ENCODE peak calls at places on chromosomes 7 and 10, in nine cellular contexts. T is HCT116, L is PC-3, Q is neural progenitor cell, R is hepatocyte, P is GM23248, F is GM23338, M is OCI-LY7, N is SK-N-SH. G is an unnamed sample.

GRCh38 chr7:21256310-21256877 is 171.5 kb upstream of the SP4 start:
- DNase-seq in T (peak; percentile 32), L (peak; percentile 66), Q (peak; percentile 39), R (peak; percentile 58), P (peak; percentile 65), F (peak; percentile 58), M (peak; percentile 45), N (peak; percentile 9), G (peak; percentile 64)

GRCh38 chr7:66641526-66641871 is 12.8 kb downstream of the KCTD7 start:
- DNase-seq in T (no peak), L (no peak), Q (no peak), R (no peak), P (no peak), F (no peak), M (no peak), N (no peak), G (no peak)

GRCh38 chr7:139034855-139035587 is 821 bp downstream of the ZC3HAV1L start:
- DNase-seq in T (no peak), L (peak; percentile 16), Q (peak; percentile 36), R (peak; percentile 49), P (peak; percentile 69), F (peak; percentile 61), M (no peak), N (peak; percentile 85), G (no peak)

GRCh38 chr7:38382627-38383026 is 109.2 kb upstream of the TARP start:
- DNase-seq in T (no peak), L (peak; percentile 5), Q (no peak), R (no peak), P (peak; percentile 92), F (no peak), M (no peak), N (no peak), G (no peak)

GRCh38 chr10:81546243-81546642 is 328.8 kb upstream of the NRG3 start:
- DNase-seq in T (no peak), L (no peak), Q (no peak), R (no peak), P (no peak), F (no peak), M (no peak), N (no peak), G (no peak)

GRCh38 chr7:155002411-155003214 is at the start of gene PAXIP1:
- DNase-seq in T (no peak), L (peak; percentile 41), Q (peak; percentile 92), R (peak; percentile 88), P (peak; percentile 64), F (peak; percentile 68), M (peak; percentile 76), N (peak; percentile 97), G (peak; percentile 77)

GRCh38 chr7:25564980-25565379 is 336.7 kb upstream of the NPVF start:
- DNase-seq in T (no peak), L (no peak), Q (no peak), R (no peak), P (peak; percentile 10), F (no peak), M (no peak), N (no peak), G (no peak)

GRCh38 chr7:122758501-122758900 is 55.8 kb upstream of the RNF148 start:
- DNase-seq in T (no peak), L (no peak), Q (peak; percentile 22), R (no peak), P (no peak), F (no peak), M (no peak), N (no peak), G (no peak)

GRCh38 chr10:95552680-95553342 is 8.4 kb downstream of the SORBS1 start:
- DNase-seq in T (no peak), L (peak; percentile 17), Q (peak; percentile 71), R (no peak), P (no peak), F (peak; percentile 72), M (no peak), N (no peak), G (no peak)

GRCh38 chr7:39507866-39508551 is 58.2 kb upstream of the YAE1 start:
- DNase-seq in T (no peak), L (no peak), Q (no peak), R (no peak), P (peak; percentile 15), F (no peak), M (no peak), N (no peak), G (no peak)

GRCh38 chr7:80900583-80901576 is 18.0 kb downstream of the SEMA3C start:
- DNase-seq in T (no peak), L (peak; percentile 65), Q (no peak), R (no peak), P (peak; percentile 86), F (no peak), M (no peak), N (no peak), G (no peak)

GRCh38 chr7:37718585-37718984 is 35.0 kb downstream of the GPR141 start:
- DNase-seq in T (no peak), L (no peak), Q (no peak), R (no peak), P (no peak), F (no peak), M (no peak), N (no peak), G (no peak)

GRCh38 chr10:44388641-44389040 is 3.7 kb upstream of the CXCL12 start:
- DNase-seq in T (no peak), L (no peak), Q (no peak), R (no peak), P (no peak), F (no peak), M (no peak), N (no peak), G (no peak)

DNA sequence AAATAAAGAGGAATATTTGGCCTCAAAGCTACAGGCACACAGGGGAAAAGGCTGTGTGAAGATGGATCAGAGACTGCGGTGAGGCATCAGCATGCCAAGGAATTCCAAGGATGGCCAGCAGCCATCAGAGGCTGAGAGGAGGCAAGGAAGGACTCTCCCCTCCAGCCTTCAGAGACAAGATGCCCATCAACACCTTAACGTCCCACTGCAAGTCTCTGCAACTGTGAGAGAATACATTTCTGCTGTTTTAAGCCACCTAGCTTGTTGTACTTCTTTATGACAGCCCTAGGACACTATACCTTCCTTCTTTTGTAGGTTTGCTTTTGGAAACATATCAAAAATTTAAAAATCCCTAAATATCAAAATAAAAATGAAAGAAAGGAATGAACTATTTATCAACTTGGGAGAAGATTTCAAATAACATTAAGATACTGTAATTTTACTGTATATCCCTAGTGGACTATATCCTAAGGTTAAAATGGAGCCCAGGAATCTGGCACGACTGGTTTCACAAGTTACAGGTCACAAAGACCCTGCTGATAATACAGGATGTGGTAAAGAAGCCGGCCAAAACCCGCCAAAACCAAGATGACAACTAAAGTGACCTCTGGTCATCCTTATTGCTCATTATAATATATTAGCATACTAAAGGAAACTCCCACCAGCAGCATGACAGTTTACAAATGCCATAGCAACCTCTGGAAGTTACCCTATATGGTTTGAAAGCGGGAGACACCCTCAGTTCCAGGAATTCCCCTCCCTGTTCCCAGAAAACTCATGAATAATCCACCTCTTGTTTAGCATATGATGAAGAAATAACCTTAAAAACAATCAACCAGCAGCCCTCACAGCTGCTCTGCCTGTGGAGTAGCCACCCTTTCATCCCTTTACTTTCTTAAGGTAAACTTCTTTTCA is 185.2 kb downstream of the AVL9 start:
- DNase-seq in T (no peak), L (peak; percentile 95), Q (no peak), R (peak; percentile 12), P (peak; percentile 29), F (peak; percentile 96), M (no peak), N (no peak), G (no peak)
- TF ChIP-seq EZH2phosphoT487 in T (no peak), L (no peak), Q (no peak), R (no peak), P (no peak), F (no peak), M (no peak), N (no peak), G (no peak)

DNA sequence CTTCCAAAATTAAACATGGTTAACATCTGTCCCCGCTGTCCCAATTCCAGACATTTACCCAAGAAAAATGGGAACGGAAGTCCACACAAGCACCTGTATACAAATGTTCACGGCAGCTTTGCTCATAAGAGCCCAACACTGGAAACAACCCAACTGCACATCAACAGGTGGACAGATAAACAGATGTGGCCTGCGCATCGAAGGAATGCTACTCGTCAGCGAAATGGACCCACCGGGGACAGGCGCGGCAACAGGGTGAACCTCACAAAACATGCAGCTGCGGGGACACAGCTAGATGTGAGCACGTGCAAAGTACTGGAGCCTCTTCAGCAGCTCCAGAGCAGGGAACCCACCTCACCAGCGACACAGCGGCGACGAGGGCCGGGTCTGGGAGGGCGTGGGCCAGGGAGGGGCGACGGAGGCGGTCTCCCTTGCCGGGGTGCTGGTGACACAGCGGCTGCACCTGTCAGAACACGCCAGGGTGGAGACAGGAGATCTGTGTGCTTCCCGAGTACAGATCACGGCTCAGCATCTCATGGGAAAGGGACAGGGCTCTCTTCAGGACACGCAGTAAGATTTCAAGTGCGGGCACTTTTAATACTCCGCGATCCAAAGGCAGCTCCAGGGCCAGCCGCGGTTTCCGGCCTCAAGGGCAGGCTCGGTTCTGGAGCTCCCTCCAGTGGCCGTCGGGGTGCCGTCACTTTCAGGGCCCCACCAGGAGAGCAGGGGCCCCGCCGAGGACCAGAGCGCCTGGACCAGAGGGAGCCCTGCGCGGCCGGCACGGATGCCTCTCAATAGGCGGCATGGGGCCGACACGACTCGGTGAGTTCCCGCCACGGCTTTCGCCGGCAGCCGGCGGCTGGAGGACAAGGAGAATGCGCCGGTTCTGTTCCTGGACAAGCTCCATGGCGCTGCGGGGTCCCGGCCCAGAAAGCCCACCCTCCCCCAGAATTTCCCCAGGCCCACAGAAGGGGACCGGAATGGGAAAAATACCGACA is 21.2 kb downstream of the GPR146 start:
- DNase-seq in T (no peak), L (peak; percentile 62), Q (peak; percentile 88), R (peak; percentile 89), P (peak; percentile 88), F (peak; percentile 94), M (peak; percentile 80), N (peak; percentile 99), G (peak; percentile 52)
- H3K4me3 ChIP-seq in T (no peak overlapping the region), L (no peak overlapping the region), Q (no peak overlapping the region), R (no peak overlapping the region), P (peak overlapping the region; percentile 22), F (no peak overlapping the region), M (peak overlapping the region; percentile 38), N (no peak overlapping the region), G (no peak overlapping the region)

GRCh38 chr10:86377797-86378146 is 11.2 kb upstream of the GRID1 start:
- DNase-seq in T (no peak), L (no peak), Q (no peak), R (no peak), P (no peak), F (peak; percentile 33), M (no peak), N (no peak), G (no peak)
- H3K4me2 ChIP-seq in T (no peak overlapping the region), L (no peak overlapping the region), Q (no peak overlapping the region), R (no peak overlapping the region), P (no peak overlapping the region), F (peak overlapping the region; percentile 51), M (no peak overlapping the region), N (no peak overlapping the region), G (no peak overlapping the region)

DNA sequence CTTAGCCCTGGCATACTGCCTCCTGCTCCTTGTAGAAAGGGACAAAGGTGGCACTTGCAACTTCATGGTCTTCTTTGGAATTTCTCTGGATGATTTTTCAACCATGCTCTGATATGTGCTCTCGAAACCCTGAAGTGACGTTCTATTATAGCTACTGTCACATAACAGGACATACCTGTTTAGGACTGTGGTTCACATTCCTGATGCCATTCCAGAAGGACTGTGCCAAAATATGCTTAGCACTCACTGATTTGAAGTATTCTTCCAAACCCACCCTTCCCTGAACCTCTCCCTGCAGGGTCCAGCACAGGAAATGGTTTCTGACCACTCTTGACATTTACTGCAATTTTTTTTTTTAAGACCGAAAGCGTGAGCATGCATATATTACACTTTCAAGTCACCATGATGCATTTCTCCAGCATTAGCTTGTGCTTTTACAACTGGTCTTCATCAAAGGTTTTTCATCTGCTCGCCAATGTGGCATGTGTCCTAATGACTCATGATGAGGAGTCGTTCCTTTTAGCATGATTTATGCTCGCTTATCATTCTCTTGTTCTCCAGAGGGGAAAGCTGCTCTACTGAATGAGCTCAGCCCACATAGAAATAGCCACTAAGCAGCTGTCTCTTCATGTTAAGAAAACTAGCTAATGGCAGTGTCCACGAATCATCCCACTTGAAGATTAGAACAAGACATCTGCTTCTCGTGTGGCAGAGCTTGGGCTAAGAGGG is 135.2 kb downstream of the ADAM12 start:
- DNase-seq in T (no peak), L (peak; percentile 87), Q (no peak), R (peak; percentile 51), P (peak; percentile 97), F (no peak), M (no peak), N (no peak), G (no peak)
- TF ChIP-seq EZH2phosphoT487 in T (no peak), L (no peak), Q (no peak), R (no peak), P (peak; percentile 89), F (no peak), M (no peak), N (no peak), G (no peak)